ENCODE peak calls at places on chromosomes 16 and 17, in ten cellular contexts. X is left ventricle myocardium inferior; R is HCT116; E is H9; I is caudate nucleus; Z is IMR-90; Y is substantia nigra; B is prostate gland; H is CD8-positive, alpha-beta memory T cell; L is CD4-positive, alpha-beta T cell. P is an unnamed sample.

GRCh38 chr16:12729448-12729847 is 74.2 kb downstream of the CPPED1 start:
- DNase-seq in H (no peak), E (no peak), R (no peak), I (no peak), B (no peak), X (no peak), Z (peak; percentile 30), Y (no peak), L (no peak), P (no peak)

GRCh38 chr17:17414316-17414937 is 62.4 kb upstream of the MED9 start:
- DNase-seq in X (no peak), I (no peak), L (no peak), B (no peak), R (no peak), Y (no peak), Z (peak; percentile 80), H (no peak), E (no peak), P (no peak)

GRCh38 chr17:17132746-17133145 is 73.4 kb downstream of the PLD6 start:
- DNase-seq in Z (no peak), R (no peak), H (no peak), B (no peak), X (no peak), I (no peak), Y (no peak), E (no peak), L (no peak), P (no peak)

GRCh38 chr17:76747716-76748360 is 9.9 kb downstream of the MFSD11 start:
- DNase-seq in I (no peak), X (no peak), R (no peak), E (no peak), Y (no peak), B (no peak), H (no peak), L (no peak), Z (no peak), P (no peak)

GRCh38 chr16:23357761-23358290 is 55.7 kb downstream of the SCNN1B start:
- DNase-seq in Z (no peak), I (no peak), L (no peak), R (no peak), H (no peak), E (no peak), B (no peak), Y (no peak), X (no peak), P (no peak)

GRCh38 chr16:80804061-80804450 is 342 bp downstream of the CDYL2 start:
- DNase-seq in Y (no peak), B (peak; percentile 24), E (peak; percentile 33), Z (peak; percentile 46), X (peak; percentile 43), I (peak; percentile 20), L (peak; percentile 59), R (no peak), H (peak; percentile 78), P (no peak)

GRCh38 chr17:42017866-42018200 is 594 bp upstream of the DNAJC7 start:
- DNase-seq in L (no peak), H (no peak), X (no peak), Z (no peak), R (no peak), B (no peak), E (peak; percentile 67), Y (no peak), I (no peak), P (peak; percentile 22)

GRCh38 chr17:34584805-34585416 is 5.5 kb downstream of the TMEM132E start:
- DNase-seq in R (no peak), E (no peak), L (no peak), Z (peak; percentile 2), B (no peak), I (no peak), X (no peak), Y (no peak), H (no peak), P (no peak)

GRCh38 chr17:29585080-29585751 is 4.2 kb downstream of the GIT1 start:
- DNase-seq in R (no peak), Z (no peak), I (no peak), H (no peak), Y (no peak), E (no peak), B (no peak), X (no peak), L (peak; percentile 26), P (no peak)

GRCh38 chr16:4958510-4959111 is 481 bp downstream of the SEC14L5 start:
- DNase-seq in E (no peak), B (no peak), H (no peak), I (no peak), R (no peak), L (no peak), Y (no peak), Z (no peak), X (no peak), P (no peak)

GRCh38 chr17:52149626-52150025 is 8.9 kb downstream of the CA10 start:
- DNase-seq in I (no peak), L (no peak), B (no peak), X (no peak), Z (no peak), H (no peak), R (no peak), Y (no peak), E (no peak), P (no peak)

GRCh38 chr16:84159006-84159405 is 13.9 kb downstream of the DNAAF1 start:
- DNase-seq in I (no peak), B (no peak), R (no peak), X (no peak), E (no peak), L (no peak), Z (no peak), Y (no peak), H (no peak), P (no peak)

GRCh38 chr17:2828396-2829038 is 32.3 kb downstream of the RAP1GAP2 start:
- DNase-seq in Z (peak; percentile 19), R (peak; percentile 43), X (peak; percentile 70), H (peak; percentile 80), Y (no peak), L (peak; percentile 71), B (no peak), E (peak; percentile 96), I (no peak), P (no peak)

GRCh38 chr17:67221062-67221998 is 23.7 kb downstream of the HELZ start:
- DNase-seq in B (peak; percentile 22), H (no peak), L (no peak), E (no peak), I (no peak), X (no peak), R (peak; percentile 40), Y (no peak), Z (peak; percentile 33), P (no peak)

GRCh38 chr17:77490361-77491183 is 349.8 kb downstream of the SEC14L1 start:
- DNase-seq in X (peak; percentile 16), H (peak; percentile 48), L (no peak), B (no peak), E (no peak), Z (no peak), I (no peak), R (no peak), Y (no peak), P (no peak)

GRCh38 chr17:55281592-55282378 is 17.0 kb downstream of the HLF start:
- DNase-seq in I (no peak), B (no peak), X (no peak), H (no peak), E (no peak), Z (no peak), Y (no peak), R (no peak), L (no peak), P (no peak)

GRCh38 chr16:8611886-8612595 is 9.5 kb upstream of the METTL22 start:
- DNase-seq in B (no peak), H (no peak), L (no peak), Z (peak; percentile 19), E (no peak), Y (no peak), X (no peak), I (no peak), R (no peak), P (no peak)

GRCh38 chr17:57911021-57911420 is 44.2 kb downstream of the CUEDC1 start:
- DNase-seq in L (no peak), Z (no peak), I (no peak), E (no peak), Y (no peak), B (no peak), X (no peak), R (no peak), H (no peak), P (no peak)

DNA sequence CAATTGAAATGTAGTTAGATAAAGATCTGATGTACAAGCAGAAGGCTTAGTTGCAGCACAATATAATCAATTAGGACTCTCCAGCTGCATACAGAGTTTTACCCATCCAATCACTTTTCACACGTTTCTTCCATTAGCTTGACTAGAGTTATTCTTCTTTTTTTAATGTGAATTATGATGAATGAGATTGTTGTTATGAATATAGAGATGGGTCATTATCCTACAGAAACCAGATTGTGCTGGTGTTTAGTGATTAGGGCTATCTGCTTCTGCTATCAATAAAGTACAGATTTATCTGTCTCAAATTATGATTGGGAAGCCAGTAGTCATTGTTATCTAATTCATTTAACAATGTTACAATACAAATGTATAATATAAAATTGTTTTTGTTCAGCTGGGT is 221.4 kb upstream of the TBX2 start:
- DNase-seq in Y (no peak), I (no peak), B (no peak), H (no peak), R (no peak), X (no peak), E (no peak), Z (no peak), L (no peak), P (no peak)
- H3K27ac ChIP-seq in Y (no peak overlapping the region), I (no peak overlapping the region), B (no peak overlapping the region), H (no peak overlapping the region), R (no peak overlapping the region), X (no peak overlapping the region), E (no peak overlapping the region), Z (no peak overlapping the region), L (no peak overlapping the region), P (no peak overlapping the region)

GRCh38 chr17:4554441-4554996 is 665 bp downstream of the MYBBP1A start:
- DNase-seq in H (no peak), Z (no peak), X (no peak), E (no peak), I (no peak), Y (no peak), L (no peak), B (no peak), R (no peak), P (no peak)
- H3K27ac ChIP-seq in H (peak overlapping the region; percentile 59), Z (peak overlapping the region; percentile 55), X (peak overlapping the region; percentile 93), E (no peak overlapping the region), I (no peak overlapping the region), Y (peak overlapping the region; percentile 93), L (peak overlapping the region; percentile 82), B (no peak overlapping the region), R (peak overlapping the region; percentile 71), P (peak overlapping the region; percentile 64)

GRCh38 chr16:57260294-57260929 is 15.4 kb downstream of the ARL2BP start:
- DNase-seq in E (peak; percentile 67), L (peak; percentile 60), Z (peak; percentile 82), B (no peak), R (no peak), Y (peak; percentile 34), X (no peak), H (no peak), I (peak; percentile 69), P (no peak)
- H3K27ac ChIP-seq in E (peak overlapping the region; percentile 2), L (no peak overlapping the region), Z (no peak overlapping the region), B (no peak overlapping the region), R (no peak overlapping the region), Y (peak overlapping the region; percentile 99), X (peak overlapping the region; percentile 73), H (no peak overlapping the region), I (peak overlapping the region; percentile 93), P (peak overlapping the region; percentile 79)

DNA sequence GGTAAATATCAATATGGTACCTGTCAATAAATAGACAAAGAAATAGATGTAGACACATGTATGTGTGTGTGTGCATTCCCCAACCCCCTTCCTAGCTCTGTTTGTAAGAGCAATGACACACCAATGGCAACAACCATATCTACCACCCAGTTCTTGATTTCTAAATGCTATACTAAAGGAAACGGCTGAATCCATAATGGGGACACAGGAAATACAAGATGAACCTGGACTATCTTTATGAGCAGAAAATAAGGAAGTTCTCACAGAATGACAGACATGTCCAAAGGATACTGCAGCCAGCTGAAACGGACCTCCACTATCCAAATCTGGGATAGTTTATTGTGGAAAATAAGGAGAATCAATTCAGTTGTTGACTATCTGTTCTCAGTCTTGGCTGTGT is 75.3 kb downstream of the MYO1D start:
- DNase-seq in R (no peak), I (no peak), Y (no peak), H (no peak), L (no peak), E (no peak), X (no peak), B (no peak), Z (no peak), P (no peak)
- H3K27ac ChIP-seq in R (no peak overlapping the region), I (no peak overlapping the region), Y (no peak overlapping the region), H (no peak overlapping the region), L (no peak overlapping the region), E (no peak overlapping the region), X (no peak overlapping the region), B (no peak overlapping the region), Z (no peak overlapping the region), P (no peak overlapping the region)